ENCODE peak calls at places on chromosomes 6 and 20, in eight cellular contexts. One of them, this sample, is unnamed.

GRCh38 chr6:78308025-78308424 is 559.3 kb upstream of the IRAK1BP1 start:
- DNase-seq in MV-4-11: no peak
- DNase-seq in left ventricle myocardium superior: no peak
- DNase-seq in dermis blood vessel endothelial cell: peak; percentile 12
- DNase-seq in thoracic aorta: no peak
- DNase-seq in T-helper 22 cell: no peak
- DNase-seq in HT-29: peak; percentile 45
- DNase-seq in left colon: no peak
- DNase-seq in this sample: no peak

GRCh38 chr6:163711071-163711470 is 296.6 kb downstream of the QKI start:
- DNase-seq in left colon: no peak
- DNase-seq in HT-29: no peak
- DNase-seq in dermis blood vessel endothelial cell: no peak
- DNase-seq in MV-4-11: no peak
- DNase-seq in thoracic aorta: no peak
- DNase-seq in T-helper 22 cell: no peak
- DNase-seq in left ventricle myocardium superior: no peak
- DNase-seq in this sample: no peak

GRCh38 chr20:55740076-55740475 is 265.2 kb downstream of the CBLN4 start:
- DNase-seq in left colon: no peak
- DNase-seq in MV-4-11: no peak
- DNase-seq in dermis blood vessel endothelial cell: no peak
- DNase-seq in HT-29: no peak
- DNase-seq in thoracic aorta: no peak
- DNase-seq in T-helper 22 cell: no peak
- DNase-seq in left ventricle myocardium superior: no peak
- DNase-seq in this sample: no peak

GRCh38 chr6:45323656-45324224 is 4.4 kb upstream of the RUNX2 start:
- DNase-seq in thoracic aorta: no peak
- DNase-seq in left ventricle myocardium superior: no peak
- DNase-seq in left colon: no peak
- DNase-seq in dermis blood vessel endothelial cell: no peak
- DNase-seq in MV-4-11: no peak
- DNase-seq in HT-29: no peak
- DNase-seq in T-helper 22 cell: no peak
- DNase-seq in this sample: no peak

GRCh38 chr6:3363296-3364025 is 93.4 kb downstream of the SLC22A23 start:
- DNase-seq in MV-4-11: no peak
- DNase-seq in dermis blood vessel endothelial cell: no peak
- DNase-seq in T-helper 22 cell: no peak
- DNase-seq in left colon: peak; percentile 95
- DNase-seq in left ventricle myocardium superior: no peak
- DNase-seq in thoracic aorta: no peak
- DNase-seq in HT-29: peak; percentile 94
- DNase-seq in this sample: no peak

GRCh38 chr6:66496659-66497058 is 789.6 kb upstream of the EYS start:
- DNase-seq in thoracic aorta: no peak
- DNase-seq in MV-4-11: peak; percentile 39
- DNase-seq in dermis blood vessel endothelial cell: no peak
- DNase-seq in left colon: no peak
- DNase-seq in left ventricle myocardium superior: no peak
- DNase-seq in T-helper 22 cell: no peak
- DNase-seq in HT-29: peak; percentile 58
- DNase-seq in this sample: no peak

GRCh38 chr20:1901704-1902103 is 6.5 kb downstream of the SIRPA start:
- DNase-seq in left ventricle myocardium superior: no peak
- DNase-seq in thoracic aorta: no peak
- DNase-seq in left colon: no peak
- DNase-seq in HT-29: no peak
- DNase-seq in MV-4-11: no peak
- DNase-seq in dermis blood vessel endothelial cell: no peak
- DNase-seq in T-helper 22 cell: no peak
- DNase-seq in this sample: no peak

GRCh38 chr20:36113015-36113414 is 41.5 kb upstream of the EPB41L1 start:
- DNase-seq in left colon: no peak
- DNase-seq in dermis blood vessel endothelial cell: no peak
- DNase-seq in MV-4-11: no peak
- DNase-seq in T-helper 22 cell: no peak
- DNase-seq in HT-29: no peak
- DNase-seq in left ventricle myocardium superior: no peak
- DNase-seq in thoracic aorta: no peak
- DNase-seq in this sample: no peak

GRCh38 chr6:108133594-108134179 is 32.1 kb upstream of the NR2E1 start:
- DNase-seq in left colon: peak; percentile 54
- DNase-seq in left ventricle myocardium superior: peak; percentile 70
- DNase-seq in dermis blood vessel endothelial cell: peak; percentile 86
- DNase-seq in MV-4-11: peak; percentile 6
- DNase-seq in HT-29: peak; percentile 79
- DNase-seq in T-helper 22 cell: no peak
- DNase-seq in thoracic aorta: no peak
- DNase-seq in this sample: peak; percentile 30

GRCh38 chr20:34093895-34094294 is 18.1 kb downstream of the EIF2S2 start:
- DNase-seq in T-helper 22 cell: no peak
- DNase-seq in left ventricle myocardium superior: no peak
- DNase-seq in left colon: no peak
- DNase-seq in thoracic aorta: no peak
- DNase-seq in MV-4-11: no peak
- DNase-seq in HT-29: no peak
- DNase-seq in dermis blood vessel endothelial cell: no peak
- DNase-seq in this sample: no peak

GRCh38 chr6:129785081-129785755 is 75.2 kb upstream of the ARHGAP18 start:
- DNase-seq in left colon: no peak
- DNase-seq in MV-4-11: no peak
- DNase-seq in T-helper 22 cell: no peak
- DNase-seq in dermis blood vessel endothelial cell: no peak
- DNase-seq in left ventricle myocardium superior: no peak
- DNase-seq in thoracic aorta: no peak
- DNase-seq in HT-29: no peak
- DNase-seq in this sample: no peak

GRCh38 chr6:77764364-77764763 is 111.5 kb downstream of the MEI4 start:
- DNase-seq in MV-4-11: no peak
- DNase-seq in HT-29: no peak
- DNase-seq in thoracic aorta: no peak
- DNase-seq in left colon: no peak
- DNase-seq in T-helper 22 cell: no peak
- DNase-seq in dermis blood vessel endothelial cell: no peak
- DNase-seq in left ventricle myocardium superior: no peak
- DNase-seq in this sample: no peak

GRCh38 chr6:79167931-79168694 is 66.4 kb downstream of the HMGN3 start:
- DNase-seq in T-helper 22 cell: no peak
- DNase-seq in HT-29: no peak
- DNase-seq in MV-4-11: no peak
- DNase-seq in left colon: no peak
- DNase-seq in left ventricle myocardium superior: no peak
- DNase-seq in dermis blood vessel endothelial cell: peak; percentile 66
- DNase-seq in thoracic aorta: no peak
- DNase-seq in this sample: no peak

GRCh38 chr6:126890055-126890454 is 228.4 kb upstream of the RSPO3 start:
- DNase-seq in left colon: no peak
- DNase-seq in T-helper 22 cell: no peak
- DNase-seq in HT-29: no peak
- DNase-seq in left ventricle myocardium superior: peak; percentile 22
- DNase-seq in MV-4-11: no peak
- DNase-seq in thoracic aorta: no peak
- DNase-seq in dermis blood vessel endothelial cell: peak; percentile 24
- DNase-seq in this sample: no peak

GRCh38 chr6:39197521-39198500 is 31.5 kb downstream of the KCNK5 start:
- DNase-seq in thoracic aorta: no peak
- DNase-seq in left colon: no peak
- DNase-seq in MV-4-11: peak; percentile 38
- DNase-seq in T-helper 22 cell: no peak
- DNase-seq in dermis blood vessel endothelial cell: no peak
- DNase-seq in left ventricle myocardium superior: no peak
- DNase-seq in HT-29: peak; percentile 64
- DNase-seq in this sample: no peak